ENCODE peak calls at places on chromosomes 13 and 19, in seven cellular contexts. E is AG04450; Y is lower leg skin; R is T-helper 1 cell; P is stimulated activated CD4-positive, alpha-beta T cell treated with anti-CD3 and anti-CD28 coated beads, Interleukin-4, amount 100 ng/mL, for 1 hour; K is left colon; G is GDM1. S is an unnamed sample.

GRCh38 chr19:14185158-14185557 is 20.8 kb downstream of the ADGRL1 start:
- DNase-seq in E (no peak), Y (no peak), R (no peak), P (no peak), K (no peak), G (no peak), S (no peak)

GRCh38 chr19:29715695-29716581 is 877 bp upstream of the C19orf12 start:
- DNase-seq in E (no peak), Y (no peak), R (no peak), P (no peak), K (peak), G (no peak), S (no peak)

GRCh38 chr19:15260939-15261338 is 28.7 kb upstream of the EPHX3 start:
- DNase-seq in E (no peak), Y (no peak), R (no peak), P (no peak), K (no peak), G (no peak), S (peak)

GRCh38 chr13:40664100-40665060 is 2.1 kb downstream of the FOXO1 start:
- DNase-seq in E (no peak), Y (peak), R (peak), P (peak), K (peak), G (no peak), S (peak)

GRCh38 chr13:76943646-76944045 is 4.7 kb upstream of the ACOD1 start:
- DNase-seq in E (no peak), Y (no peak), R (no peak), P (no peak), K (no peak), G (no peak), S (no peak)

GRCh38 chr13:99969934-99970760 is 1.4 kb downstream of the ZIC5 start:
- DNase-seq in E (no peak), Y (no peak), R (no peak), P (peak), K (no peak), G (no peak), S (no peak)

GRCh38 chr13:114106526-114106925 is 25.9 kb downstream of the RASA3 start:
- DNase-seq in E (no peak), Y (no peak), R (no peak), P (no peak), K (no peak), G (no peak), S (peak)

GRCh38 chr19:43596842-43597461 is 557 bp downstream of the ZNF576 start:
- DNase-seq in E (no peak), Y (no peak), R (no peak), P (no peak), K (no peak), G (no peak), S (no peak)

GRCh38 chr13:99075268-99076191 is 97.7 kb upstream of the DOCK9 start:
- DNase-seq in E (no peak), Y (no peak), R (no peak), P (no peak), K (no peak), G (no peak), S (no peak)

GRCh38 chr19:6739884-6740588 is 556 bp downstream of the TRIP10 start:
- DNase-seq in E (no peak), Y (peak), R (no peak), P (no peak), K (peak), G (no peak), S (peak)

GRCh38 chr13:98507060-98507797 is 69.7 kb downstream of the STK24 start:
- DNase-seq in E (no peak), Y (no peak), R (no peak), P (no peak), K (peak), G (no peak), S (peak)

GRCh38 chr19:32220951-32221350 is 124.5 kb upstream of the ZNF507 start:
- DNase-seq in E (no peak), Y (no peak), R (no peak), P (no peak), K (no peak), G (no peak), S (no peak)

GRCh38 chr19:1590641-1591397 is 1.8 kb downstream of the MBD3 start:
- DNase-seq in E (no peak), Y (no peak), R (no peak), P (peak), K (no peak), G (no peak), S (no peak)

GRCh38 chr19:42099336-42099925 is 23.5 kb downstream of the ZNF574 start:
- DNase-seq in E (no peak), Y (no peak), R (no peak), P (no peak), K (no peak), G (no peak), S (no peak)

GRCh38 chr19:35932291-35932936 is 3.8 kb upstream of the LRFN3 start:
- DNase-seq in E (no peak), Y (no peak), R (no peak), P (no peak), K (no peak), G (no peak), S (no peak)

GRCh38 chr19:47047272-47047930 is 1.0 kb downstream of the TMEM160 start:
- DNase-seq in E (no peak), Y (no peak), R (no peak), P (no peak), K (no peak), G (no peak), S (no peak)

GRCh38 chr13:74110053-74110452 is 24.2 kb downstream of the KLF12 start:
- DNase-seq in E (no peak), Y (no peak), R (no peak), P (no peak), K (peak), G (no peak), S (no peak)

GRCh38 chr13:44052843-44053607 is 173.3 kb downstream of the LACC1 start:
- DNase-seq in E (no peak), Y (no peak), R (no peak), P (no peak), K (no peak), G (no peak), S (peak)

GRCh38 chr19:35266904-35267817 is 1.6 kb upstream of the USF2 start:
- DNase-seq in E (no peak), Y (peak), R (peak), P (peak), K (peak), G (no peak), S (peak)

GRCh38 chr19:20359933-20360720 is 193.1 kb downstream of the ZNF486 start:
- DNase-seq in E (no peak), Y (no peak), R (no peak), P (no peak), K (no peak), G (no peak), S (no peak)

GRCh38 chr19:27746691-27747380 is 1466.1 kb downstream of the UQCRFS1 start:
- DNase-seq in E (no peak), Y (peak), R (no peak), P (peak), K (peak), G (no peak), S (peak)

GRCh38 chr19:19538077-19538764 is at the start of gene CILP2:
- DNase-seq in E (no peak), Y (no peak), R (no peak), P (peak), K (peak), G (no peak), S (no peak)

GRCh38 chr19:18607222-18608101 is 863 bp upstream of the CRLF1 start:
- DNase-seq in E (no peak), Y (no peak), R (no peak), P (no peak), K (no peak), G (no peak), S (no peak)

GRCh38 chr19:55149078-55150003 is at the start of gene TNNT1:
- DNase-seq in E (no peak), Y (no peak), R (no peak), P (no peak), K (no peak), G (no peak), S (no peak)

GRCh38 chr13:41289463-41289881 is 21.6 kb upstream of the NAA16 start:
- DNase-seq in E (no peak), Y (no peak), R (no peak), P (no peak), K (no peak), G (no peak), S (no peak)

GRCh38 chr19:44530777-44531176 is 1.3 kb upstream of the CEACAM20 start:
- DNase-seq in E (no peak), Y (no peak), R (no peak), P (no peak), K (no peak), G (no peak), S (no peak)

GRCh38 chr19:16061943-16062342 is 14.4 kb upstream of the TPM4 start:
- DNase-seq in E (no peak), Y (no peak), R (no peak), P (no peak), K (no peak), G (no peak), S (no peak)

GRCh38 chr13:108915634-108916497 is 286.5 kb downstream of the MYO16 start:
- DNase-seq in E (peak), Y (peak), R (peak), P (peak), K (peak), G (peak), S (peak)

GRCh38 chr19:51702103-51702753 is 9.1 kb downstream of the SPACA6 start:
- DNase-seq in E (no peak), Y (peak), R (peak), P (peak), K (peak), G (no peak), S (peak)

GRCh38 chr13:30779608-30780007 is 44.3 kb downstream of the ALOX5AP start:
- DNase-seq in E (no peak), Y (no peak), R (no peak), P (no peak), K (no peak), G (no peak), S (no peak)

GRCh38 chr19:41541990-41542584 is 33.9 kb upstream of the CEACAM21 start:
- DNase-seq in E (no peak), Y (no peak), R (peak), P (peak), K (peak), G (peak), S (peak)